ENCODE peak calls at places on chromosomes 7 and 10, in nine cellular contexts. U, I, A, D, B, C, Y, V and T are unnamed samples.
A peak's percentile ranks its signal among the peaks of the same experiment; 100 is the strongest.

GRCh38 chr10:110414563-110415309 is 83.0 kb upstream of the DUSP5 start:
- DNase-seq in U (peak; percentile 99), I (no peak), A (no peak), D (peak; percentile 89), B (no peak), C (no peak), Y (peak; percentile 97), V (peak; percentile 94), T (peak; percentile 93)

GRCh38 chr7:96697822-96698221 is 11.8 kb downstream of the SEM1 start:
- DNase-seq in U (no peak), I (no peak), A (no peak), D (no peak), B (no peak), C (no peak), Y (no peak), V (no peak), T (no peak)

GRCh38 chr7:129144834-129145668 is 544 bp downstream of the TSPAN33 start:
- DNase-seq in U (no peak), I (no peak), A (no peak), D (no peak), B (no peak), C (peak; percentile 39), Y (peak; percentile 30), V (no peak), T (no peak)

GRCh38 chr7:112452102-112452888 is 2.0 kb downstream of the IFRD1 start:
- DNase-seq in U (peak; percentile 32), I (peak; percentile 90), A (no peak), D (peak; percentile 43), B (peak; percentile 55), C (peak; percentile 66), Y (no peak), V (no peak), T (no peak)

GRCh38 chr10:111875760-111876159 is 307.8 kb downstream of the GPAM start:
- DNase-seq in U (no peak), I (no peak), A (no peak), D (no peak), B (no peak), C (no peak), Y (no peak), V (no peak), T (no peak)

GRCh38 chr7:43362652-43363428 is 220.1 kb upstream of the STK17A start:
- DNase-seq in U (peak; percentile 58), I (peak; percentile 66), A (no peak), D (peak; percentile 88), B (peak; percentile 79), C (peak; percentile 91), Y (no peak), V (no peak), T (no peak)

GRCh38 chr10:58952747-58953466 is 223.5 kb upstream of the PHYHIPL start:
- DNase-seq in U (peak; percentile 40), I (peak; percentile 49), A (peak; percentile 17), D (peak; percentile 59), B (peak; percentile 71), C (peak; percentile 67), Y (no peak), V (no peak), T (no peak)

GRCh38 chr7:151756866-151757265 is 120.0 kb downstream of the PRKAG2 start:
- DNase-seq in U (no peak), I (no peak), A (no peak), D (no peak), B (no peak), C (no peak), Y (no peak), V (no peak), T (no peak)

GRCh38 chr7:3835102-3835501 is 534.0 kb downstream of the SDK1 start:
- DNase-seq in U (no peak), I (no peak), A (no peak), D (peak; percentile 48), B (no peak), C (no peak), Y (no peak), V (no peak), T (no peak)

GRCh38 chr10:46291817-46292572 is 5.2 kb downstream of the ANTXRL start:
- DNase-seq in U (no peak), I (no peak), A (no peak), D (peak; percentile 19), B (no peak), C (no peak), Y (peak; percentile 7), V (no peak), T (no peak)

GRCh38 chr7:116545411-116545993 is 20.7 kb downstream of the CAV1 start:
- DNase-seq in U (no peak), I (no peak), A (no peak), D (no peak), B (no peak), C (no peak), Y (no peak), V (no peak), T (no peak)

GRCh38 chr10:129770286-129770685 is 193.8 kb downstream of the EBF3 start:
- DNase-seq in U (no peak), I (no peak), A (no peak), D (no peak), B (no peak), C (no peak), Y (no peak), V (no peak), T (no peak)

GRCh38 chr10:132311338-132311939 is 3.7 kb upstream of the STK32C start:
- DNase-seq in U (no peak), I (no peak), A (no peak), D (no peak), B (no peak), C (peak; percentile 31), Y (no peak), V (no peak), T (no peak)

GRCh38 chr7:28955723-28956607 is 2.2 kb downstream of the TRIL start:
- DNase-seq in U (no peak), I (no peak), A (peak; percentile 19), D (peak; percentile 50), B (peak; percentile 27), C (peak; percentile 70), Y (peak; percentile 47), V (peak; percentile 20), T (no peak)

GRCh38 chr7:74464931-74465906 is 11.5 kb downstream of the GTF2IRD1 start:
- DNase-seq in U (no peak), I (no peak), A (no peak), D (no peak), B (no peak), C (no peak), Y (no peak), V (no peak), T (no peak)

GRCh38 chr10:127450644-127451043 is 98.5 kb upstream of the NPS start:
- DNase-seq in U (no peak), I (no peak), A (no peak), D (no peak), B (no peak), C (no peak), Y (no peak), V (no peak), T (no peak)

GRCh38 chr10:110447886-110448285 is 49.8 kb upstream of the DUSP5 start:
- DNase-seq in U (no peak), I (no peak), A (no peak), D (no peak), B (no peak), C (no peak), Y (no peak), V (no peak), T (no peak)

GRCh38 chr7:116501425-116502167 is 2.1 kb downstream of the CAV2 start:
- DNase-seq in U (peak; percentile 78), I (no peak), A (no peak), D (peak; percentile 43), B (peak; percentile 40), C (no peak), Y (no peak), V (no peak), T (no peak)

GRCh38 chr10:100684688-100685235 is 60.6 kb upstream of the PAX2 start:
- DNase-seq in U (no peak), I (no peak), A (no peak), D (no peak), B (no peak), C (no peak), Y (no peak), V (no peak), T (no peak)

GRCh38 chr7:35604595-35604994 is 90.3 kb downstream of the HERPUD2 start:
- DNase-seq in U (no peak), I (no peak), A (no peak), D (no peak), B (no peak), C (no peak), Y (no peak), V (no peak), T (no peak)

GRCh38 chr7:23333671-23334246 is 34.6 kb downstream of the MALSU1 start:
- DNase-seq in U (peak; percentile 94), I (peak; percentile 94), A (no peak), D (peak; percentile 95), B (peak; percentile 95), C (no peak), Y (no peak), V (no peak), T (no peak)

GRCh38 chr10:134743-135600 is at the start of gene ZMYND11:
- DNase-seq in U (peak; percentile 26), I (peak; percentile 78), A (peak; percentile 45), D (peak; percentile 66), B (peak; percentile 64), C (peak; percentile 64), Y (peak; percentile 68), V (peak; percentile 46), T (peak; percentile 52)

GRCh38 chr10:34327184-34327583 is 487.9 kb downstream of the PARD3 start:
- DNase-seq in U (no peak), I (peak; percentile 30), A (no peak), D (no peak), B (no peak), C (no peak), Y (no peak), V (no peak), T (no peak)

GRCh38 chr7:85172530-85172941 is 14.3 kb downstream of the SEMA3D start:
- DNase-seq in U (no peak), I (peak; percentile 43), A (no peak), D (no peak), B (peak; percentile 88), C (no peak), Y (no peak), V (no peak), T (no peak)

GRCh38 chr7:33326485-33326848 is 197.1 kb downstream of the BBS9 start:
- DNase-seq in U (no peak), I (no peak), A (no peak), D (no peak), B (no peak), C (no peak), Y (no peak), V (no peak), T (no peak)